ENCODE peak calls at places on chromosome 20, in six cellular contexts. D is neural crest cell, L is fibroblast of villous mesenchyme, V is endothelial cell, U is left ventricle myocardium inferior, T is dorsolateral prefrontal cortex. W is an unnamed sample.
A peak's percentile ranks its signal among the peaks of the same experiment; 100 is the strongest.

GRCh38 chr20:62808211-62808865 is 3.7 kb downstream of the OGFR start:
- DNase-seq in D (peak; percentile 86), L (peak; percentile 65), V (peak; percentile 83), U (peak; percentile 73), T (peak; percentile 80), W (peak; percentile 85)

GRCh38 chr20:20821496-20822260 is 109.2 kb upstream of the RALGAPA2 start:
- DNase-seq in D (no peak), L (no peak), V (no peak), U (no peak), T (no peak), W (no peak)

GRCh38 chr20:63055575-63056235 is 48.9 kb upstream of the BHLHE23 start:
- DNase-seq in D (no peak), L (no peak), V (no peak), U (peak; percentile 8), T (no peak), W (no peak)

GRCh38 chr20:51735728-51736600 is 32.2 kb downstream of the ATP9A start:
- DNase-seq in D (no peak), L (no peak), V (no peak), U (no peak), T (no peak), W (no peak)

GRCh38 chr20:33239418-33239817 is 3.6 kb downstream of the BPIFA1 start:
- DNase-seq in D (no peak), L (no peak), V (no peak), U (no peak), T (no peak), W (no peak)

GRCh38 chr20:3727333-3728035 is 5.0 kb upstream of the HSPA12B start:
- DNase-seq in D (no peak), L (peak; percentile 42), V (no peak), U (no peak), T (peak; percentile 40), W (no peak)

GRCh38 chr20:34364013-34364382 is 925 bp downstream of the ITCH start:
- DNase-seq in D (no peak), L (peak; percentile 66), V (no peak), U (no peak), T (no peak), W (no peak)

GRCh38 chr20:2237059-2237458 is 58.7 kb upstream of the TGM3 start:
- DNase-seq in D (no peak), L (peak; percentile 66), V (no peak), U (no peak), T (peak; percentile 50), W (no peak)

GRCh38 chr20:63233924-63234323 is 1.8 kb upstream of the BIRC7 start:
- DNase-seq in D (no peak), L (no peak), V (no peak), U (no peak), T (no peak), W (no peak)

GRCh38 chr20:266604-267562 is 9.4 kb downstream of the DEFB132 start:
- DNase-seq in D (peak; percentile 97), L (peak; percentile 63), V (peak; percentile 95), U (peak; percentile 86), T (peak; percentile 90), W (peak; percentile 96)

GRCh38 chr20:1319051-1319450 is 9.9 kb downstream of the SDCBP2 start:
- DNase-seq in D (no peak), L (no peak), V (no peak), U (no peak), T (no peak), W (no peak)

GRCh38 chr20:54179946-54180345 is 6.2 kb upstream of the CYP24A1 start:
- DNase-seq in D (no peak), L (no peak), V (no peak), U (no peak), T (no peak), W (no peak)

GRCh38 chr20:38164624-38165088 is 414 bp downstream of the TGM2 start:
- DNase-seq in D (no peak), L (no peak), V (no peak), U (no peak), T (no peak), W (no peak)

GRCh38 chr20:38165966-38166706 is 1.1 kb upstream of the TGM2 start:
- DNase-seq in D (no peak), L (no peak), V (no peak), U (no peak), T (no peak), W (no peak)

GRCh38 chr20:38166707-38167233 is 1.7 kb upstream of the TGM2 start:
- DNase-seq in D (no peak), L (peak; percentile 79), V (no peak), U (no peak), T (no peak), W (no peak)

GRCh38 chr20:38164069-38164468 is 1.0 kb downstream of the TGM2 start:
- DNase-seq in D (no peak), L (peak; percentile 7), V (no peak), U (no peak), T (no peak), W (no peak)

GRCh38 chr20:38165089-38165965 is at the start of gene TGM2:
- DNase-seq in D (peak; percentile 49), L (peak; percentile 90), V (peak; percentile 77), U (peak; percentile 86), T (no peak), W (peak; percentile 57)
- TF ChIP-seq CTCF in D (peak; percentile 81), L (peak; percentile 86), V (peak; percentile 84), U (peak; percentile 91), T (peak; percentile 73), W (peak; percentile 84)

DNA sequence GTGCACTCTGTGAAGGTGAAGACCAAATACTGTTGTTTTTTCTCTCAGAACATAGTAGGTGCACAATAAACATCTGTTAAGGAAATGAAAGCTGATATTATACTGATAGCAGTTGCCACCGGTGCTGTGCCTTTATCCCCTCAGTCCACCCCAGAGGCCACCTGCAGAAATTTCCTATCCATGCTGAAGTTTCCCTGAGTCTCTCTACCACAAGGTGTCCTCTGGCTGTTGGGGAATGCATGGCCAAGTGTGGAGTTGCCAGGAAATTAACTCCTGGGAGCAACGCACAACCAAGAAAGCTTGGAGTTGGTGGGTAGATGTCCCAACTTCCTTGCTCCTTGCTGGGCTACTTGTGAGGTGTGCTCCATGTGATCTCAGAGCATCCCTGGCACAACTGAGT is 114.2 kb downstream of the LAMP5 start:
- DNase-seq in D (no peak), L (no peak), V (no peak), U (no peak), T (no peak), W (no peak)
- TF ChIP-seq CTCF in D (no peak), L (no peak), V (no peak), U (no peak), T (no peak), W (no peak)

DNA sequence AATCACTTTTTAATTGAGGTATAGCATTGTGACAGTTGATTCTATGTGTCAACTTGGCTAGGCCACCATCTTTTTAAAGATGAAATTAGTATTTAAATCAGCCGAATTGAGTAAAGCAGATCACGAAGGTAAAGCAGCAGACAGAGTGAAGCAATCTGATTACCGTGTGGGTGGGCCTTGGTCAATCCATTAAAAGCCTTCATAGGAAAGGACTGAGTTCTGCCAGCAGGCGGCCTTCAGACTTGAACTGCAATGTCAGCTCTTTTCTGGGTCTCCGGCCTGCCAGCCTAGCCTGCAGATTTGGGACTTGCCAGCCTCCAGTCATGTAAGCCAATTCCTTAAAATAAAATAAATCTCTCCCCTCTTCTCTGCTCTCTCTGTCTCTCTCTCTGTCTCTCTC is 22.4 kb upstream of the TGM2 start:
- DNase-seq in D (no peak), L (peak; percentile 63), V (no peak), U (no peak), T (no peak), W (no peak)
- TF ChIP-seq CTCF in D (no peak), L (peak; percentile 45), V (no peak), U (no peak), T (no peak), W (no peak)

DNA sequence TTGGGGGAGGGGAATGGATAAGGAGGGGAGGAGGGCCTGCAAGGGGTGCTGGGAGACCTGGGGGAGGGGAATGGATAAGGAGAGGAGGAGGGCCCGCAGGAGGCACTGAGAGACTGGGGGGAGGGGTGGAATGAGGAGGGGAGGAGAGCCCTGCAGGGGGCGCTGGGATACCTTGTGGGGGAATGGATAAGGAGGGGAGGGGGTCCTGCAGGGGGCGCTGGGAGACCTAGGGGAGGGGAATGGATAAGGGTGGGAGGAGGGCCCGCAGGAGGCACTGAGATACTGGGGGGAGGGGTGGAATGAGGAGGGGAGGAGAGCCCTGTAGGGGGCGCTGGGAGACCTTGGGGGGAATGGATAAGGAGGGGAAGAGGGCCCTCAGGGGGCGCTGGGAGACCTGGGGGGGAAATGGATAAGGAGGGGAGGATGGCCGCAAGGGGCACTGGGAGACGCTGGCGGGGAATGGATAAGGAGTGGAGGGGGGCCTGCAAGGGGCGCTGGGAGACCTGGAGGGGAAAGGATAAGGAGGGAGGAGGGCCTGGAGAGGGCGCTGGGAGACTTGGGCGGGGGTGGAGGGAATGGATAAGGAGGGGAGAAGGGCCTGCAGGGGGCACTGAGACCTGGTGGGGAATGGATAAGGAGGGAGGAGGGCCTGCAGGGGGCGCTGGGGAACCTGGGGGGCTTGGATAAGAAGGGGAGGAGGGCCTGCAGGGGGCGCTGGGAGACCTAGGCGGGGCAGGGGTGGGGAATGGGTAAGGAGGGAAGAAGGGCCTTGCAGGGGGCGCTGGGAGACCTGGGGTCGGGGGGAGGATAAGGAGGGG is 1.3 kb upstream of the CTCFL start:
- DNase-seq in D (no peak), L (no peak), V (peak; percentile 32), U (no peak), T (no peak), W (no peak)
- TF ChIP-seq CTCF in D (no peak), L (no peak), V (peak; percentile 25), U (no peak), T (no peak), W (no peak)

GRCh38 chr20:50572922-50573777 is 63.0 kb downstream of the PTPN1 start:
- DNase-seq in D (no peak), L (peak; percentile 73), V (no peak), U (peak; percentile 60), T (peak; percentile 54), W (no peak)

GRCh38 chr20:50567860-50568548 is 57.8 kb downstream of the PTPN1 start:
- DNase-seq in D (no peak), L (no peak), V (no peak), U (no peak), T (no peak), W (no peak)

GRCh38 chr20:50568549-50568942 is 58.4 kb downstream of the PTPN1 start:
- DNase-seq in D (no peak), L (no peak), V (no peak), U (no peak), T (peak; percentile 52), W (no peak)

GRCh38 chr20:50571466-50571865 is 61.3 kb downstream of the PTPN1 start:
- DNase-seq in D (no peak), L (no peak), V (no peak), U (no peak), T (no peak), W (no peak)

DNA sequence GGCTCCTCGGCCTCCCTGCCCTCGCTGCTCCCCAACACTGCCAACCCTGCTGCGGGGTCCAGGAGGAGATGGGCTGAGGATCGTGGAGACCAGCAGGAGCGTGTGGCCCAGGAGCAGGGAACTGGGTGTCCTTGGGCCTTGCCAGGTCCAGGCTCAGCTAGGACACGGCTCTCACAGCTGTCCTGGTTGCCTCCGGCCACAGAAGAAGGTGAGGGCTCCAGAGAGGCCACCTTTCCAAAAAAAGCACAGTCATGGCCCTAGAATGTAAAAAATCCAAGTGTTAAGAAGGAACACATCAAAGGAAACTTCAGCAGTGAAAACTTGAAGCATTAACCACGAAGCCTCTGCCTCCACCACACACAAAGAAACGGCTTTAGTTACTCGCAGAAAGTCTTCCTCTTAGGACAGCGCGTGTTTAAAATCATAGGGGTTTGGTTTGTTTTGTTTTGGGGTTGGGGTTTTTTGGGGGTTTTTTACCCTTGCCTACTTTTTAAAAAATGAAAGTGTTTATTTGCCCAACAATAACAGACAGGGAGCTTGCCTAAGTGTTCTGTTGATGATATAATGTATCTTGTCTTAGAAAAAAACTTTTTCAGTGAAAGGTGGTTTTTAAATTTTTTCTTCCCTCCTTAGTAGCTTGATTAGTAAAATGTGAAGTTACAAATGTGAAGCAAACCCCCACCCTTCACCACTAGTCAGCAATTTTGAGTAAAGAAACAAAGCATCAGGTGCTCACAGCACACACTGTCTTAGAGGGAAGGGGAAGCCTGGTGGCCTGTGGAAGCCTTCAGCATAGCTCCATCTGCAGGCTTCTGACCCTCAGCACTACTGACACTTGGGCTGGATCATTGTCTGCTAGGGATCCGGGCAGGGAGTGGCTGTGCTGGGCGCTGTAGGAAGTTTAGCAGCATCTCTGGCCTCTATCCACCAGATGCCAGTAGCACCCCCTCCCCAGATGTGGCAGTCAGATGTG is 60.0 kb downstream of the PTPN1 start:
- DNase-seq in D (no peak), L (peak; percentile 59), V (peak; percentile 20), U (no peak), T (no peak), W (no peak)
- TF ChIP-seq CTCF in D (no peak), L (peak; percentile 63), V (no peak), U (peak; percentile 37), T (no peak), W (no peak)

W was measured in mesothelial cell of epicardium.